ENCODE peak calls at places on chromosome 19, in five cellular contexts. W is H9, B is H1, O is mesenchymal stem cell, T is trophoblast cell. L is an unnamed sample.

GRCh38 chr19:11693505-11694499 is 44.9 kb downstream of the ZNF823 start:
- DNase-seq in W (peak), O (peak), B (peak), T (peak), L (no peak)

GRCh38 chr19:43570174-43570791 is 5.0 kb downstream of the XRCC1 start:
- DNase-seq in B (no peak), O (no peak), T (peak), W (no peak), L (no peak)

GRCh38 chr19:35675589-35676140 is 9.3 kb downstream of the UPK1A start:
- DNase-seq in W (no peak), B (no peak), O (no peak), T (no peak), L (no peak)

GRCh38 chr19:45250832-45251451 is at the start of gene MARK4:
- DNase-seq in W (peak), B (peak), O (peak), T (peak), L (peak)

GRCh38 chr19:48608798-48609263 is 2.3 kb downstream of the SPACA4 start:
- DNase-seq in B (peak), W (peak), T (no peak), O (no peak), L (no peak)

GRCh38 chr19:7927605-7928333 is 1.8 kb upstream of the CTXN1 start:
- DNase-seq in O (no peak), T (no peak), W (no peak), B (no peak), L (no peak)

GRCh38 chr19:4224470-4224869 is 4.9 kb upstream of the EBI3 start:
- DNase-seq in W (no peak), O (no peak), T (no peak), B (no peak), L (no peak)

GRCh38 chr19:45729774-45730388 is 815 bp downstream of the FBXO46 start:
- DNase-seq in W (no peak), B (peak), T (peak), O (peak), L (no peak)

GRCh38 chr19:7865262-7865911 is 8.8 kb downstream of the PRR36 start:
- DNase-seq in T (no peak), O (no peak), W (no peak), B (no peak), L (no peak)

GRCh38 chr19:47723573-47723923 is 10.3 kb downstream of the EHD2 start:
- DNase-seq in B (no peak), T (peak), O (peak), W (no peak), L (no peak)

GRCh38 chr19:2949939-2950285 is 5.1 kb upstream of the ZNF77 start:
- DNase-seq in B (no peak), T (peak), W (no peak), O (no peak), L (no peak)

GRCh38 chr19:49847731-49848696 is 2.9 kb upstream of the PTOV1 start:
- DNase-seq in W (no peak), T (peak), B (no peak), O (peak), L (no peak)

GRCh38 chr19:23823952-23824389 is 65.3 kb upstream of the ZNF681 start:
- DNase-seq in T (peak), B (no peak), O (peak), W (peak), L (peak)

GRCh38 chr19:57276430-57276829 is 3.9 kb upstream of the ZNF460 start:
- DNase-seq in T (no peak), W (no peak), B (no peak), O (no peak), L (no peak)

DNA sequence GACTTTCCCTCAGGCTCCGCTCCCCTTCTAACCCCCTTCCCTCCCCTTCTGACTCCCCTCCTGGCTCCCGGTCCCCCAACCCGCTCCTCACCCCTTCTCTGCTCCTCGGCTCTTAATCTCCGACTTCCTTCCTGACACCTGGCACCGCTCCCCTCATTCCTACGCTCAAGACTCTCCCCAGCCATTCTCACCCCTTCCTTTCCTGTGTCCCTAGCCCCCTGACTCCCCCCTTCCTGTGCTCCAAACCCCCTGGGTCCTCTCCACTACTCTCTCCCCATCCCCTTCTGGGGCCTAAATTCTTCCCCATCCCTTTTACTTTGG is 653 bp downstream of the CLPP start:
- DNase-seq in O (no peak), T (no peak), B (peak), W (no peak), L (no peak)
- H4K91ac ChIP-seq in O (peak), T (peak), B (no peak), W (no peak), L (no peak)

GRCh38 chr19:16210168-16210567 is 12.5 kb downstream of the AP1M1 start:
- DNase-seq in W (no peak), O (no peak), B (no peak), T (no peak), L (no peak)
- H2BK12ac ChIP-seq in W (no peak), O (no peak), B (no peak), T (no peak), L (no peak)

DNA sequence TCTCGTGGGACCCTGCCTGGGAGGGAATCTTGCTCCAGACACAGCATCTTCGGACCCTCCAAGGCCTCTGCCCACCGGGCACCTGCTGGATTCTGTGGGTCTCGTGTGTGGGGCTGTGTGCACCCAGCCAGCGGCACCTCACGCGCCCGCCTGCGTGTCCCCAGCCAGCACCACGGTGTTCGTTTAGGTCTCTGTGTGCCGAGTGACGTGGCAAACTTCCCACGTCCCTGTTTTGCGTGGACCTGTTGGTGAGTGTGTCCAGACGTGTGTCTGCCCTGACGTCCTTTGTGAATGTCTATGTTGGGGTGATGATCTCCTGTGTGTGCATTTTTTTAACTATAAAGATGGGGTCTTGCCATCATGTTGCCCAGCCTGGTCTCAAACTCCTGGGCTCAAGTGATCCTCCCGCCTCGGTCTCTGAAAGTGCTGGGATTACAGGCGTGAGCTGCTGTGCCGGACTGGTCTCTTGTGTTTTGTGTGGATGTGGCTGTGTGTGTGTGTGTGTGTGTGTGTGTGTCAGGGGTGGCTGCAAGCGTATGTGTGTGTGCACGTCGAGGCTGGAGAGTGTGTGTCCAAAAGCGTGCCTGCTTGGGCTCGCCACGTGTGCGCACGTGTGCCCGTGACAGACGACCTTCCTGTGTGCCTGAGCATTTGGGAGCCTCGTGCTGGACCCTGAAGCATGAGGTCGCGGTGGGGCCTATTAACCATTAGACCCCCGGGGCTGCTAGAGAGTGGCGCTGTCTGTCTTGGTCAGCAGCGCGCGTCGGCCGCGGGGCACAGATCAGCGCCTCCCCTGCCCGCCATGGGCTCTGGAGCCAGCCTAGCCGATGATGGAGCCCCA is 15.7 kb downstream of the ARID3A start:
- DNase-seq in O (no peak), T (no peak), W (no peak), B (no peak), L (no peak)
- H2BK5ac ChIP-seq in O (no peak), T (no peak), W (no peak), B (no peak), L (peak)

DNA sequence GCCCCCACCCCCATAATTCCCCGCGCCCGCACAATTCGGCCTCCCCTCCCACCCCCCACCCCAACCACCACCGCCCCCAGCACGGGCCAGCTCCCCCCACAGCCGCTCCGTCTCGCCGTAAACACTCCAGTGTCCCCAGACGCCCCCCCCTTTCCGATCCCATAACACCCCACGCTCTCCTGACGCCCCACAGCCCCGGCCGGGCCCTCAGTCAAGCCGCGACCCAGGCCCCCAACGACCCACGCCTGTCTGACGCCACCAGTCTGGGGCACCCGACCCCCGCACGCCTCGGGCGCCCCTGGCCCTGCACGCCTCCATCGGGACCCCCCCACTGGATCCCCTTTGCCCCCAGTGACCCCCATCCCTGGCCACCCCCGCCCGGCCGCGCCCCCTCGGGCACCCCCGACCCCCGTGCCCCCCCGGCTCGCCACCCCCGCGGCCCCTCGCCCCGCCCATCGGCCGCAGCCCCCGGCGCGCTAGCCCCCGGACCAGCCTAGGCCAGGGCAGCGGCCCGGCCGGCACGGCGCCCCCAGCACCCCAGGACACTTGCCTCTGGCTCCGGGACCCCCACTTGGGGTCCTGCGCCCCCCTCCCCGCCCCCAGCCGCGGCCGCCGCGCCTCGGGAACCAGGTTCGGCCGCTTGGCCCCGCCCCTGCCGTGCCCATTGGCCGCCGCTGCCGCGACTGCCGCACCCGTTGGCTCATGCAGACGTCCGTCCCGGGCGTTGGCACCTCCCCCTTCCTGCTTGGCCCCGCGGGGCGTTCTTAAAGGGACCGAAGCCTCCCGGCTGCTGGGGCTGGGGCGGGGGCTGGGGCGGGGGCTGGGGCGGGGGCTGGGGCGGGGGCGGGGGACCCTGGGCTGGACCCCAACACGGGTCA is at the start of gene FKBP8:
- DNase-seq in O (peak), T (peak), B (peak), W (peak), L (peak)
- H4K91ac ChIP-seq in O (peak), T (peak), B (peak), W (no peak), L (no peak)

DNA sequence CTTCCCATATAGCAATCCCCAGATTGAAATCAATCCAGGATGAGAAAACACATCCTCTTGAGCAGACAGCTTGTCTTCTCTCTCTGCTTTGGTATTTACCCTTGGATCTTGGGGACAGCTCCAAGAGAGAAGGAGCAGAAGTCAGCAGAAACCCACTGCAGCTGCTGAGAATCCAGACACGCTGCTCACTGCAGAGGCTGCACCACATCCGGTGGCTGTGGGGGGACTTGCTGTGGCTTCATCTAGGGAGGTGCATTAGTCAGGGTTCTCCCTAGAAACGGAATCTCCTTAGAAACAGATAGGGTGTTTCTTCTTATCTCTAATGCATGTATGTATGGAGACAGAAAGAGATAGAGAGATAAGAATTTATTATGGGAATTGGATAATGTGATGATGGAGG is 2.7 kb downstream of the CYP4F12 start:
- DNase-seq in W (no peak), O (no peak), T (no peak), B (no peak), L (no peak)
- H2BK12ac ChIP-seq in W (no peak), O (no peak), T (no peak), B (no peak), L (no peak)

GRCh38 chr19:9306443-9306842 is 3.2 kb downstream of the ZNF699 start:
- DNase-seq in T (no peak), B (no peak), W (no peak), O (peak), L (no peak)
- H2BK5ac ChIP-seq in T (no peak), B (no peak), W (no peak), O (no peak), L (no peak)

GRCh38 chr19:58406818-58407657 is 1.4 kb upstream of the ZNF584 start:
- DNase-seq in W (peak), O (peak), B (no peak), T (peak), L (no peak)

GRCh38 chr19:58407658-58408151 is 744 bp upstream of the ZNF584 start:
- DNase-seq in B (no peak), O (peak), W (peak), T (no peak), L (no peak)

GRCh38 chr19:58409010-58409790 is 751 bp downstream of the ZNF584 start:
- DNase-seq in O (peak), B (peak), T (peak), W (peak), L (no peak)

GRCh38 chr19:58408152-58409009 is at the start of gene ZNF584:
- DNase-seq in O (peak), T (peak), W (peak), B (peak), L (peak)
- H4K91ac ChIP-seq in O (peak), T (peak), W (no peak), B (peak), L (no peak)

GRCh38 chr19:52956917-52957316 is 5.8 kb downstream of the ZNF816 start:
- DNase-seq in B (no peak), T (no peak), O (no peak), W (no peak), L (no peak)
- H2BK12ac ChIP-seq in B (no peak), T (no peak), O (no peak), W (no peak), L (no peak)

DNA sequence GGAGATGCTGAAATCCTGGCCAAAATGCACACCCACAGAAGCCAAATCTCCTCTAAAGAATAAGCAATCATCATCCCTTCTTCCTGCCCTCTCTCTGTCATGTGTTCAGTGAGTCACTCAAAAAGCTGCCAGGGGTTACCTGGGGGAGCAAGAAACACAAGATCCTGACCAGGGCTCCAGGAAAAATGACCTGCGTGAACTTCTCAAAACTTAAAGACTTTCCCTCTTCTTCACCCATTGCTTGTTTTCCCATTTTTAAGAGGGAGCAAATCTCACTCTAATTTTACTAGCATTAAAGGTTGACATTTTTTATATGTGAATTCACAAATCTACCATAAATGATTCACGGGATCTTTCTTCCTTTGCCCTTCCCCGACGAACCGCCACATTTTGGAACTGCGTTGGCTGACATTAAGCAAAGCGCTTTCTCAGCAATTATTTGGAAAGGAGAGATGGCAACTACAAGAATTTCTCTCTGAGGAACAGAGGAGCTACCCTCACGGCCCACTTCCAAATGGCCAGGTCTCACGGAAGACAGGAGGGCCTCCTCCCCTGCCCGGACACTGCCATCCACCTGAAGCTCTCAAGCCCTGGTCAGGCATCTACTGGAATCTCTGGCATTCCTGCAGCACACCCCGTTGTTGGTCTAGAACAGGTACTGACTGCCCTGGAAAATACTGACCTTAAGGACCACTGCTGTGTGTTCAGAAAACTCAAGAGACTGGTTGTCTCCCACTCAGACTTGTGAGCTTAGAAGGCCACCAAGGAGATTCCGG is 14.2 kb downstream of the TSHZ3 start:
- DNase-seq in O (no peak), B (no peak), W (no peak), T (no peak), L (no peak)
- H2BK5ac ChIP-seq in O (no peak), B (peak), W (no peak), T (no peak), L (no peak)

DNA sequence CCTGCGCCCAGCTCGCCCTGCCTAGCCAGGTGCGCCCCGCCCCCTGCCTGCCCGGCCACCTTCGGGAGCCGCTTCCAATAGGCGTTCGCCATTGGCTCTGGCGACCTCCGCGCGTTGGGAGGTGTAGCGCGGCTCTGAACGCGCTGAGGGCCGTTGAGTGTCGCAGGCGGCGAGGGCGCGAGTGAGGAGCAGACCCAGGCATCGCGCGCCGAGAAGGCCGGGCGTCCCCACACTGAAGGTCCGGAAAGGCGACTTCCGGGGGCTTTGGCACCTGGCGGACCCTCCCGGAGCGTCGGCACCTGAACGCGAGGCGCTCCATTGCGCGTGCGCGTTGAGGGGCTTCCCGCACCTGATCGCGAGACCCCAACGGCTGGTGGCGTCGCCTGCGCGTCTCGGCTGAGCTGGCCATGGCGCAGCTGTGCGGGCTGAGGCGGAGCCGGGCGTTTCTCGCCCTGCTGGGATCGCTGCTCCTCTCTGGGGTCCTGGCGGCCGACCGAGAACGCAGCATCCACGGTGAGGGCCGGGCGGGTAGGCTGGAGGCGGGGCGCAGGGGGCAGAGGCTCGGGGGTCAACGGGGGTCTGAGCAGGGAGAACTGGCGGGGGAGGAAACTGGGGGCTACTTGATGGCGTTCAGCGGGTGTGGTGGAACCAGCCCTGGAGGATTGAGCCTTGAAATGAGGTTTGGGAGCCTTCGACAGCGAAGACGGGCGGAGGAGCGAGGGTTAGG is at the start of gene SPINT2:
- DNase-seq in B (peak), T (peak), W (peak), O (no peak), L (peak)
- H4K91ac ChIP-seq in B (peak), T (peak), W (no peak), O (peak), L (peak)

L was measured in neuronal stem cell.